ENCODE peak calls at places on chromosomes 12 and 14, in four cellular contexts. U is GM12865, Q is fibroblast of mammary gland, K is AG04449. R is an unnamed sample.

GRCh38 chr12:26269554-26270284 is 74.3 kb downstream of the SSPN start:
- DNase-seq in Q (no peak), K (no peak), U (no peak), R (no peak)

GRCh38 chr14:25833341-25834121 is 764.3 kb downstream of the NOVA1 start:
- DNase-seq in K (no peak), Q (peak; percentile 65), U (no peak), R (no peak)

GRCh38 chr12:83408841-83409240 is 722.1 kb downstream of the TMTC2 start:
- DNase-seq in K (no peak), U (no peak), Q (no peak), R (no peak)

GRCh38 chr12:15928870-15929571 is 17.9 kb downstream of the DERA start:
- DNase-seq in K (no peak), U (no peak), Q (no peak), R (no peak)

GRCh38 chr12:129310346-129310745 is 457.1 kb downstream of the GLT1D1 start:
- DNase-seq in K (no peak), U (no peak), Q (no peak), R (no peak)

GRCh38 chr12:112964915-112965314 is 13.4 kb upstream of the OAS2 start:
- DNase-seq in K (no peak), U (no peak), Q (no peak), R (peak; percentile 76)

GRCh38 chr14:92649934-92650545 is 98.4 kb downstream of the LGMN start:
- DNase-seq in K (no peak), Q (peak; percentile 98), U (no peak), R (no peak)

GRCh38 chr14:104927432-104927816 is 2.7 kb downstream of the PLD4 start:
- DNase-seq in U (no peak), K (no peak), Q (no peak), R (no peak)

GRCh38 chr14:79424462-79424861 is 786.8 kb downstream of the DIO2 start:
- DNase-seq in K (no peak), U (no peak), Q (peak; percentile 40), R (no peak)

GRCh38 chr14:104551851-104552737 is 27.5 kb upstream of the C14orf180 start:
- DNase-seq in K (no peak), U (no peak), Q (no peak), R (no peak)

GRCh38 chr12:111025301-111025700 is 104.9 kb upstream of the MYL2 start:
- DNase-seq in U (no peak), Q (no peak), K (no peak), R (no peak)

GRCh38 chr12:117685115-117685926 is 283.5 kb downstream of the KSR2 start:
- DNase-seq in Q (peak; percentile 95), K (peak; percentile 44), U (no peak), R (peak; percentile 89)

GRCh38 chr12:130423991-130424857 is 86.5 kb downstream of the PIWIL1 start:
- DNase-seq in K (no peak), U (no peak), Q (no peak), R (peak; percentile 83)

GRCh38 chr14:100898935-100899840 is 4.3 kb downstream of the RTL1 start:
- DNase-seq in U (no peak), Q (no peak), K (no peak), R (no peak)

GRCh38 chr14:76136476-76137160 is 15.1 kb upstream of the GPATCH2L start:
- DNase-seq in U (no peak), Q (no peak), K (no peak), R (peak; percentile 13)

GRCh38 chr12:114984641-114985041 is 300.7 kb upstream of the TBX3 start:
- DNase-seq in U (no peak), K (no peak), Q (no peak), R (no peak)

GRCh38 chr14:68137704-68138619 is 318.4 kb downstream of the RAD51B start:
- DNase-seq in Q (peak; percentile 96), U (peak; percentile 5), K (peak; percentile 91), R (peak; percentile 89)

GRCh38 chr14:73829526-73830431 is 21.9 kb upstream of the PTGR2 start:
- DNase-seq in U (peak; percentile 79), K (peak; percentile 40), Q (peak; percentile 90), R (no peak)

GRCh38 chr12:111850526-111850925 is 8.5 kb downstream of the MAPKAPK5 start:
- DNase-seq in Q (no peak), K (no peak), U (no peak), R (no peak)

GRCh38 chr12:69189378-69189978 is 49.9 kb upstream of the CPSF6 start:
- DNase-seq in Q (peak; percentile 10), K (no peak), U (no peak), R (no peak)
- TF ChIP-seq CTCF in Q (no peak), K (no peak), U (no peak), R (no peak)

DNA sequence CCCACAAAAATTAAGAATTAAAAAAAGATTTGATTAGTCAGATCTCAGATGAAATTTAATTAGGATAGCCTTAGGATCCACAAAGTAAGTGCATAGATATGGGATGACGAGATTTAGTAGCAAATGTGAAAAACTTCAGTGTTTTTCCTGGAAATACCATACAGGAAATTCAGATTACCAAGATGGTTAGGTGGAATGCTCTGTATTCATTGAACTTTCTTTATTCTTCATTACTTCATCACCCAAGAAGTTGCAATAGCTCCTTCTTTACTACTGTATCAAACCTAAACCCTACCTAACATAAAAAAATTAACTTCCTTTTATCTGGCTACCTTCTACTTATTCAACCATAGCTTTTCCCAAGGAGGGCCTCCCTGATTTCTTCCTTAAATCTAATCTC is 100.4 kb downstream of the TTC6 start:
- DNase-seq in K (no peak), U (no peak), Q (no peak), R (no peak)
- TF ChIP-seq CTCF in K (no peak), U (no peak), Q (no peak), R (no peak)

DNA sequence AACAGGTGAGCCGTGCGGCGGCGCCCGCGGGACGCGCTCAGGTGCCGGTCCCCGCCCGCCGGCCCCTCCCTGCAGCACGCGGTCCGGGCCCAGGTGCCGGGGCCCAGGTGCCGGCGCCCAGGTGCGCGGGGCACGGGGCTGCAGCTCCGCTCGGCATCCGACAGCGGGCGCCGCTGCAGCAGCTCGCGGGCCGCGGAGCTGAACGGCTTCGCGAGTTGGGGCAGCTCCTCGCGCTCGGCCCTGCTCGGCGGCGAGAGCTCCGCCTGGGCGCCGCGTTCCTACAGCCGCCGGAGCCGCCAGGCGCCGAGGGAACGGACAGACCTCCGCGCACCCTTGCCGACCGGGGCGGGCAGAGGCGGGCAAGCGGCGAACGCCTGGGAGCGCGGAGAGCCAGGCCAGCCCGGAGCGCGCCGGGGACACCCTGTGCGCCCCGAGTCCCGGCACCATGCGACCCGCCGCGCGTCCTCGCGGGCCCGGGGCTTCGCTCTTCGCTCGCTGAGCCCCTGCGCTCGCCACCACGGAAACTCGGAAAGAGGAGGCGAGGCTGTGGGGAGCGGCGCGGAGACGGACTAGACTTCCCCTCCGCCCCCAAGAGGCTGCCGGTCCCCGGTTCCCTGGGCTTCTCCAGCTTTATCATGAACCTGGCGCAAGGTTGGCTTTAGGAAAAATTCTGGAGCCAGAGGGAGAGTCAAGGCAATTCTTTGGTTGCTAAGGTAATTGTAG is at the start of gene RGS6:
- DNase-seq in U (peak; percentile 81), K (no peak), Q (no peak), R (no peak)
- TF ChIP-seq CTCF in U (peak; percentile 51), K (no peak), Q (no peak), R (no peak)

GRCh38 chr12:90013409-90013808 is 304.8 kb upstream of the ATP2B1 start:
- DNase-seq in Q (peak; percentile 37), U (peak; percentile 47), K (no peak), R (no peak)
- TF ChIP-seq CTCF in Q (peak; percentile 44), U (peak; percentile 43), K (peak; percentile 19), R (peak; percentile 13)

DNA sequence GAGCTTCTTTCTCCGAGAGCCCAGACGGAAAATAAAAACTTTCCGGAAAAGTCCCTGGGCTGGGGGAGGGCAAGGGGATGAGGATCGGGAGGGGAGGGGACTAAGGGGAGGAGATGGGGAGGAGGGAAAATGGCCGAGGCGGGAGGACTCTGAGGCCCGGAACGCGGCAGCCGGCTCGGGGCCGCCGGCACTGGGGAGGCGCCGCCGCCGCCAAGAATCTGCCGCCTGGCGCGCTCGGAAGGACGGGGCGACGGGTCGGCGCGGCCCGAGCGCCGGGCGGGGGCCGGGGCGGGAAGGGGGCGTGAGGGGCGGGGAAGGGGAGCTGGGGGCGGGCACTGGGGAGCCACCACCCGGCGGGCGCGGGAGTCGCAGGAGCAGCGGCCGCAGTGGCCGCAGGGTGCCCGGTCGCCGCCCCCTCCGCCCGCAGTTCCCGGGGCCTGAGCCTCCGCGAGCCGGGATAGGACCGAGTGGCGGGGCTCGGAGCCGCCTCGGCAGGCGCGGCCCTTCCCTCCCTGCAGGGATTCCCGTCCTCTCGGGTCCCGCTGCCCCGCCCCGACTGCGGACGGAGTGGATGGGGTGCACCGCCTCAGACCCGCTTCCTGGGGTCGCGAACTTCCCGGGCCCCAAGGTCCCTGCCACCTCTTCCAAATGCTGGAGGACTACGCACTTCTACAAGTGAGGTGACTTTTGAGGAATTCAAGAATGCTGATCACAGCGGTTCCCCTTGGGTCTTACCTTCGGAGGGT is at the start of gene PRKD1:
- DNase-seq in K (no peak), Q (peak; percentile 63), U (no peak), R (no peak)
- TF ChIP-seq CTCF in K (peak; percentile 3), Q (no peak), U (no peak), R (peak; percentile 39)

R was measured in osteocyte.